ENCODE peak calls at places on chromosomes 16 and 17, in five cellular contexts. One of them, this sample, is unnamed. For H3K4me1, the result is how much of the 10 kb centered on the place peaks cover.

GRCh38 chr17:44911133-44912001 is 3.9 kb downstream of the GFAP start:
- DNase-seq in GM12878: no peak
- DNase-seq in K562: peak
- DNase-seq in H1: peak
- DNase-seq in HepG2: peak
- DNase-seq in this sample: peak

GRCh38 chr17:29495011-29495410 is 71.8 kb downstream of the ABHD15 start:
- DNase-seq in GM12878: no peak
- DNase-seq in K562: no peak
- DNase-seq in H1: no peak
- DNase-seq in HepG2: no peak
- DNase-seq in this sample: no peak

GRCh38 chr16:27080870-27081269 is 14.1 kb downstream of the C16orf82 start:
- DNase-seq in GM12878: no peak
- DNase-seq in K562: peak
- DNase-seq in H1: no peak
- DNase-seq in HepG2: peak
- DNase-seq in this sample: peak

GRCh38 chr16:78742501-78743283 is 643.2 kb downstream of the WWOX start:
- DNase-seq in GM12878: peak
- DNase-seq in K562: peak
- DNase-seq in H1: no peak
- DNase-seq in HepG2: no peak
- DNase-seq in this sample: no peak

GRCh38 chr17:55540414-55541091 is 29.3 kb upstream of the SMIM36 start:
- DNase-seq in GM12878: no peak
- DNase-seq in K562: no peak
- DNase-seq in H1: no peak
- DNase-seq in HepG2: no peak
- DNase-seq in this sample: no peak

GRCh38 chr16:75109732-75110243 is 6.8 kb downstream of the LDHD start:
- DNase-seq in GM12878: no peak
- DNase-seq in K562: no peak
- DNase-seq in H1: no peak
- DNase-seq in HepG2: no peak
- DNase-seq in this sample: no peak

GRCh38 chr17:8905256-8905778 is 37.8 kb upstream of the PIK3R6 start:
- DNase-seq in GM12878: no peak
- DNase-seq in K562: no peak
- DNase-seq in H1: no peak
- DNase-seq in HepG2: no peak
- DNase-seq in this sample: no peak

GRCh38 chr17:46136820-46137219 is 56.4 kb downstream of the KANSL1 start:
- DNase-seq in GM12878: no peak
- DNase-seq in K562: no peak
- DNase-seq in H1: no peak
- DNase-seq in HepG2: no peak
- DNase-seq in this sample: no peak

GRCh38 chr16:83552193-83552592 is 255.6 kb upstream of the HSBP1 start:
- DNase-seq in GM12878: no peak
- DNase-seq in K562: no peak
- DNase-seq in H1: no peak
- DNase-seq in HepG2: no peak
- DNase-seq in this sample: no peak

GRCh38 chr17:80798595-80799552 is 192.8 kb upstream of the CHMP6 start:
- DNase-seq in GM12878: no peak
- DNase-seq in K562: peak
- DNase-seq in H1: no peak
- DNase-seq in HepG2: no peak
- DNase-seq in this sample: no peak

GRCh38 chr16:89317101-89317671 is 99.7 kb downstream of the ZNF778 start:
- DNase-seq in GM12878: no peak
- DNase-seq in K562: no peak
- DNase-seq in H1: no peak
- DNase-seq in HepG2: no peak
- DNase-seq in this sample: no peak

GRCh38 chr16:896261-897199 is 74.3 kb downstream of the LMF1 start:
- DNase-seq in GM12878: no peak
- DNase-seq in K562: no peak
- DNase-seq in H1: no peak
- DNase-seq in HepG2: no peak
- DNase-seq in this sample: no peak

GRCh38 chr16:69763557-69763942 is 1.4 kb downstream of the WWP2 start:
- DNase-seq in GM12878: no peak
- DNase-seq in K562: no peak
- DNase-seq in H1: no peak
- DNase-seq in HepG2: no peak
- DNase-seq in this sample: no peak

GRCh38 chr16:7547736-7548135 is 215.1 kb downstream of the RBFOX1 start:
- DNase-seq in GM12878: no peak
- DNase-seq in K562: no peak
- DNase-seq in H1: no peak
- DNase-seq in HepG2: no peak
- DNase-seq in this sample: no peak

GRCh38 chr17:68749742-68750562 is 148.8 kb upstream of the FAM20A start:
- DNase-seq in GM12878: no peak
- DNase-seq in K562: no peak
- DNase-seq in H1: no peak
- DNase-seq in HepG2: peak
- DNase-seq in this sample: peak

GRCh38 chr17:37701424-37702020 is 43.3 kb downstream of the HNF1B start:
- DNase-seq in GM12878: peak
- DNase-seq in K562: peak
- DNase-seq in H1: no peak
- DNase-seq in HepG2: no peak
- DNase-seq in this sample: peak

GRCh38 chr17:57186231-57187019 is 69.9 kb upstream of the MSI2 start:
- DNase-seq in GM12878: no peak
- DNase-seq in K562: no peak
- DNase-seq in H1: no peak
- DNase-seq in HepG2: no peak
- DNase-seq in this sample: no peak

GRCh38 chr17:7632492-7632894 is 2.6 kb downstream of the SHBG start:
- DNase-seq in GM12878: no peak
- DNase-seq in K562: peak
- DNase-seq in H1: peak
- DNase-seq in HepG2: no peak
- DNase-seq in this sample: peak

GRCh38 chr16:56606071-56606687 is 2.2 kb upstream of the MT2A start:
- DNase-seq in GM12878: no peak
- DNase-seq in K562: no peak
- DNase-seq in H1: no peak
- DNase-seq in HepG2: no peak
- DNase-seq in this sample: no peak

GRCh38 chr16:87445486-87445885 is 47.3 kb downstream of the ZCCHC14 start:
- DNase-seq in GM12878: no peak
- DNase-seq in K562: no peak
- DNase-seq in H1: no peak
- DNase-seq in HepG2: no peak
- DNase-seq in this sample: no peak

GRCh38 chr17:41687828-41688640 is 651 bp upstream of the EIF1 start:
- DNase-seq in GM12878: no peak
- DNase-seq in K562: peak
- DNase-seq in H1: no peak
- DNase-seq in HepG2: peak
- DNase-seq in this sample: peak

GRCh38 chr16:4206680-4207079 is 35.2 kb downstream of the SRL start:
- DNase-seq in GM12878: no peak
- DNase-seq in K562: no peak
- DNase-seq in H1: no peak
- DNase-seq in HepG2: no peak
- DNase-seq in this sample: no peak

DNA sequence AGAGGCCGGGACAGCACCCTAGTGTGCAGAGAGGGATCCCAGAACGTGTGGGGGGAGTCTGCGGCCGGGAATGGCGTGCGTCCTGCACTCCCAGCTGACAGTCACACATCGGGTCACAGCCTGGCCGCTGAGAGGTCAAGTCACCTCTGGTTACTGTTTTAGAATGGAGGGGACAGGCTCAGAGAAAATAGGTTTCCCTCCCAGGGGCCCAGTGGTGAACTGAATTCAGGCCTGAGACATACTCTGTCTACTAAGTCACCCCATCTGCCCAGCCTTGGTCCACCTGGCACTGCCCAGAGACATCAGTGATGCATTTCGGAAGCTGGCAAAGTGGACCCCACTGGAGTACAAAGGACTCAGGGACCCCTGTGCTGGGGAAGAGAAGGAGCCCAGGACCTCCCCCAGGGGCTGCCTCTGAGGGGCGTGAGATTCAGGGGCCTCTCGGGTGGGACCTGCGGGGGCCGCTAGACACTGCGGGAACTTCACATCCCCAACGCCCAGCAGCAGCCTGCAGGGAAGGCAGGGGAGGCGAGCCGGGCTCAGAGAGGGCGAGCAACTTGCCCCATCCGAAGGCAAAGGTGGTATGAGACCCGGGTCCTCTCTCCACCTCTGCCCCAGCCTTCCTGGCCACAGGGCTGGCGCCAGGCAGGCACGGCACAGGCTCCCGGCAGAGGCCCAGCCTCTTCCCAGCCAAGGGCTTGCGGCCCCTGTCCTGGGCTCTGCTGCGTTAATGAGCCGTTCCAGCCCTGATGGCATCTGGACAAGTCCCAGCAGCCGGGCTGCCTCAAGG is 870 bp upstream of the HS3ST6 start:
- DNase-seq in GM12878: no peak
- DNase-seq in K562: no peak
- DNase-seq in H1: no peak
- DNase-seq in HepG2: no peak
- DNase-seq in this sample: peak
- TF ChIP-seq EZH2 in GM12878: no peak
- TF ChIP-seq EZH2 in K562: no peak
- TF ChIP-seq EZH2 in H1: peak
- TF ChIP-seq EZH2 in HepG2: no peak
- TF ChIP-seq EZH2 in this sample: peak

GRCh38 chr17:1934901-1935300 is 90.2 kb downstream of the RTN4RL1 start:
- DNase-seq in GM12878: no peak
- DNase-seq in K562: no peak
- DNase-seq in H1: no peak
- DNase-seq in HepG2: no peak
- DNase-seq in this sample: no peak

GRCh38 chr17:1940810-1941185 is 84.3 kb downstream of the RTN4RL1 start:
- DNase-seq in GM12878: no peak
- DNase-seq in K562: no peak
- DNase-seq in H1: no peak
- DNase-seq in HepG2: no peak
- DNase-seq in this sample: no peak

GRCh38 chr17:1939979-1940809 is 84.9 kb downstream of the RTN4RL1 start:
- DNase-seq in GM12878: no peak
- DNase-seq in K562: no peak
- DNase-seq in H1: no peak
- DNase-seq in HepG2: no peak
- DNase-seq in this sample: no peak

GRCh38 chr17:1936766-1937165 is 88.4 kb downstream of the RTN4RL1 start:
- DNase-seq in GM12878: no peak
- DNase-seq in K562: no peak
- DNase-seq in H1: no peak
- DNase-seq in HepG2: no peak
- DNase-seq in this sample: peak

DNA sequence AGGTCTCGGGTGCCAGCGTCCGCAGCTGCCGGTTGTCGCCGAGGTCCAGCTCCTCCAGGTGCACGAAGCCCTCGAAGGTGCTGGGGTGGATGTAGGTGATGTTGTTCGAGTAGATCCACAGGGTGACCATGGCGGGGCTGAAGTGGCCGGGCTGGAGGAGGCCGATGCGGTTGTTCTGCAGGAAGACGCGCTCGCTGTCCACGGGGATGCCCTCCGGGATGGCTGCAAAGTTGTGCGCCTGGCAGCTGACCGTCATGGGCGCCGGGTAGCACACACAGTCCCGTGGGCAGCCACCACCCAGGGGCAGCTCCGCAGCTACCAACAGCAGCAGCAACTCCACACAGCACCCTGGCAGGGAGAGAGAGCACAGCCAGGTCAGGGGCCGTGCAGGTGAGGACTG is 87.7 kb downstream of the RTN4RL1 start:
- DNase-seq in GM12878: no peak
- DNase-seq in K562: no peak
- DNase-seq in H1: no peak
- DNase-seq in HepG2: no peak
- DNase-seq in this sample: no peak
- H3K4me1 ChIP-seq in GM12878: under half
- H3K4me1 ChIP-seq in K562: under half
- H3K4me1 ChIP-seq in H1: under half
- H3K4me1 ChIP-seq in HepG2: under half
- H3K4me1 ChIP-seq in this sample: under half

GRCh38 chr17:81833160-81833920 is at the start of gene MCRIP1:
- DNase-seq in GM12878: peak
- DNase-seq in K562: peak
- DNase-seq in H1: peak
- DNase-seq in HepG2: peak
- DNase-seq in this sample: peak

GRCh38 chr17:81833921-81834830 is 674 bp downstream of the PPP1R27 start:
- DNase-seq in GM12878: no peak
- DNase-seq in K562: no peak
- DNase-seq in H1: no peak
- DNase-seq in HepG2: no peak
- DNase-seq in this sample: no peak

GRCh38 chr17:81831563-81831956 is 1.5 kb downstream of the MCRIP1 start:
- DNase-seq in GM12878: no peak
- DNase-seq in K562: peak
- DNase-seq in H1: no peak
- DNase-seq in HepG2: no peak
- DNase-seq in this sample: no peak

GRCh38 chr17:81832608-81833159 is 407 bp downstream of the MCRIP1 start:
- DNase-seq in GM12878: no peak
- DNase-seq in K562: peak
- DNase-seq in H1: no peak
- DNase-seq in HepG2: no peak
- DNase-seq in this sample: peak

GRCh38 chr17:81831957-81832607 is 1.0 kb downstream of the MCRIP1 start:
- DNase-seq in GM12878: no peak
- DNase-seq in K562: peak
- DNase-seq in H1: no peak
- DNase-seq in HepG2: no peak
- DNase-seq in this sample: no peak
- TF ChIP-seq CREB1 in GM12878: peak
- TF ChIP-seq CREB1 in K562: peak
- TF ChIP-seq CREB1 in H1: no peak
- TF ChIP-seq CREB1 in HepG2: peak
- TF ChIP-seq CREB1 in this sample: no peak

DNA sequence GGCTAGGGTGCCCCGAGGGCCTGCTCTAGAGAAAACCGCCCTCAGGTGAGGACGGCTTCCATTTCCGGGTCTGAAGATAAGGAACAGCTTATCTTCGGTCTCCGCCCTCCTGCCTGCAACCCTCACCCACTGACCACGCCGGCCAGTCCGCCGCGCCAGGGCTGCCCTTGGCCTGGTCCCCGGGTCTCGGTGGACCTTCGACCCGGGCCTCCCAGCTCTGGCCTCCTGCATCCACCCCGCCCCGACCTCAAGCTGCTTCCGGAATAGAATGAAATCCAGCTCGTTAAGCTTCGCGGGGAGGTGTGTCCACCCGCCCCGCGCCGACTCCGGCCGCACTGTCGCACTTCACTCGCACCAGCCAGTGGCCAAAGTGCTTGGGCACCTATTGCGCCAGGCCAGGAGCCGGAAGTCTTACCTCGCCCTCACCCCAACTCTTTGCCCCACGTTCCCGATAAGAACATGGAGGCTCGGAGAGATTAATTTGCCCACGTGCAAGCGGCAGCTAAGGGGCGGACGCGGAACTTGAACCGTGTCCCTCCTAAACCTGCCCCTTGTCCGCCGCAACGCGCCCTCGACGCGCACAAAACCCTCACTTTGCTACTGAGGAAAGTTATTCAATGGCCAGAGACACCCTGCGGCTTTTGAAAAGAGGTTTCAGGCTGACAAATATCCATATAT is 742 bp upstream of the MMP15 start:
- DNase-seq in GM12878: no peak
- DNase-seq in K562: peak
- DNase-seq in H1: no peak
- DNase-seq in HepG2: peak
- DNase-seq in this sample: peak
- TF ChIP-seq EZH2 in GM12878: no peak
- TF ChIP-seq EZH2 in K562: no peak
- TF ChIP-seq EZH2 in H1: no peak
- TF ChIP-seq EZH2 in HepG2: no peak
- TF ChIP-seq EZH2 in this sample: no peak

This sample was measured in GM23338.